ENCODE peak calls at places on chromosomes 6 and 20, in six cellular contexts. Z is progenitor cell of endocrine pancreas, V is IMR-90, L is PC-3, M is nephron progenitor cell, W is GM10248. B is an unnamed sample.

GRCh38 chr20:44830523-44830922 is 20.2 kb upstream of the RIMS4 start:
- DNase-seq in W (no peak), L (no peak), V (no peak), Z (no peak), M (no peak), B (no peak)

GRCh38 chr6:97630592-97630991 is 347.6 kb upstream of the MMS22L start:
- DNase-seq in Z (no peak), L (peak; percentile 6), W (no peak), V (peak; percentile 41), M (no peak), B (no peak)

GRCh38 chr6:78999737-79000136 is 78.3 kb downstream of the PHIP start:
- DNase-seq in L (no peak), V (peak; percentile 8), Z (no peak), M (no peak), W (no peak), B (no peak)

GRCh38 chr6:147116043-147116442 is 88.2 kb upstream of the STXBP5 start:
- DNase-seq in L (no peak), W (no peak), V (no peak), M (no peak), Z (no peak), B (no peak)

GRCh38 chr6:169428532-169428931 is 174.9 kb upstream of the THBS2 start:
- DNase-seq in W (no peak), M (no peak), L (no peak), Z (no peak), V (no peak), B (no peak)

GRCh38 chr20:50484271-50484976 is 25.8 kb upstream of the PTPN1 start:
- DNase-seq in V (no peak), M (no peak), W (no peak), L (no peak), Z (no peak), B (no peak)

GRCh38 chr6:169692516-169692915 is 9.3 kb downstream of the WDR27 start:
- DNase-seq in L (no peak), M (no peak), Z (no peak), V (no peak), W (no peak), B (no peak)

GRCh38 chr20:39563406-39563805 is 601.3 kb downstream of the DHX35 start:
- DNase-seq in L (no peak), M (no peak), Z (no peak), V (no peak), W (no peak), B (no peak)

GRCh38 chr20:46316984-46317684 is 8.8 kb upstream of the CDH22 start:
- DNase-seq in Z (no peak), L (no peak), V (no peak), W (no peak), M (no peak), B (no peak)

GRCh38 chr6:62652692-62653328 is 366.8 kb upstream of the KHDRBS2 start:
- DNase-seq in L (no peak), Z (no peak), V (peak; percentile 12), W (no peak), M (no peak), B (no peak)

GRCh38 chr20:46979603-46980241 is 85.1 kb downstream of the EYA2 start:
- DNase-seq in M (no peak), W (no peak), Z (no peak), V (no peak), L (no peak), B (no peak)

GRCh38 chr20:35008411-35009342 is 53.0 kb downstream of the MYH7B start:
- DNase-seq in Z (no peak), L (no peak), W (no peak), V (no peak), M (no peak), B (peak; percentile 55)

GRCh38 chr6:90086517-90086916 is 192.2 kb downstream of the GJA10 start:
- DNase-seq in V (peak; percentile 54), L (peak; percentile 90), W (no peak), Z (no peak), M (no peak), B (no peak)

GRCh38 chr6:90087103-90087833 is 193.0 kb downstream of the GJA10 start:
- DNase-seq in W (no peak), V (peak; percentile 64), L (peak; percentile 59), Z (no peak), M (no peak), B (no peak)

GRCh38 chr6:90082847-90083246 is 188.6 kb downstream of the GJA10 start:
- DNase-seq in Z (no peak), V (no peak), L (no peak), M (no peak), W (no peak), B (no peak)

GRCh38 chr6:90080876-90081464 is 186.7 kb downstream of the GJA10 start:
- DNase-seq in V (no peak), M (no peak), W (peak; percentile 22), L (no peak), Z (no peak), B (no peak)

DNA sequence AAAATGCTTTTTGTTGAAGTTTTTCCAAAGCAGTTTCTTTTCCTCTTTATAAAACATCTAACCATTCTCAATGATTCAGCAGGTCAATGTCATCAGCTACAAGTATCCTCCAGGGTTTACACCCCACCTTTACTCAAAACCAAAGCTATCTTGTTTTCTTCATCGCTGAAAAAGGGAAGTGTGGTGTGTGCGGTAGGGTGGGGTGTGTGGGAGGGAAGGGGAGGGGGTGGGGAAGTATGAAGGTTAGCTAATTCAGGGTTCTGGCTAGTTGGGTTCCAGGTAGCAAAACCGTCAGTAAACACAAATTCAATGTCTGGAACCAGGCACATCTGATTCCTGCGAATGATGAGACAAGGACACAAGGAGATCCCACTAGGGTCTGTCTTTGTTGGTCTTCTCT is 189.6 kb downstream of the GJA10 start:
- DNase-seq in M (no peak), V (no peak), L (no peak), W (peak; percentile 29), Z (no peak), B (no peak)
- TF ChIP-seq CTCF in M (no peak), V (no peak), L (no peak), W (no peak), Z (no peak), B (no peak)

DNA sequence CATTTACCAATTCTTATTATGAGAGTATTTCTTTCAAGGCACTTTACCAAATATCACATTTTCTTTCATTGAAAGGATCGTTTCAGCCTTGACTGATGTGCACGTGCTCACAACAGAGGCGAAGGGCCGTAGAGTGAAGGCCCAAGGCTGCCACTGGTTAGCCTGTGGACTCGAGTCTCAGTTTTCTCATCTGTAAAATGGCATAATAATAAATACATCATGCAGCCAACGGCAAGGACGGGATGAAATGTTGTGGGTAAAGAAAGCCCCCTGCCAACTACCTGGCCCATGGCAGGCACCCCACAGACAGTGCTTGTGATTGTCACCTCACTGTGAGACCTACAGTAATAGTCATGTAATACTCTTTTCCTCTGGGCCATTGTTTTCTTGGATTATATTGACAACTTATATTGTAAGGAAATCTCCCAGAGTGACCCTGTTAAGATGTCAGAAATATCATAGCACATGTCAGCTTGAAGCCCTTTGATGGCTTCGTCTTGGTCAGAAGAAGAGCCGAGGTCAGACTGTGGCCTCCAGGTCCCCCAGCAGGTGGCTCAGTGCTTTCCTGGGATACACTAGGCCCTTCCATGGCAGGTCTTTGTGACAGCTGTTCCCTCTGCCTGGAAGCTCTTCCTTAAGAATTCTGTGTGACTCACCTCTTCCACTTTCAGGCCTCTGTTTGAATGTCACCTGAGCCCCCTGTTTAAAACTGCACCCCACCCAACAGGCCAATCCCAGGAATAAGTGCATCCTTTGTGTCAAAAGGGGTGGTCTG is 36.3 kb downstream of the FAM50B start:
- DNase-seq in L (peak; percentile 69), W (no peak), V (no peak), Z (no peak), M (no peak), B (no peak)
- TF ChIP-seq CTCF in L (peak; percentile 78), W (no peak), V (no peak), Z (peak; percentile 49), M (no peak), B (peak; percentile 47)

GRCh38 chr6:108941867-108942266 is 93.6 kb downstream of the ARMC2 start:
- DNase-seq in Z (no peak), M (no peak), V (no peak), W (no peak), L (no peak), B (no peak)

GRCh38 chr6:108945686-108946158 is 97.5 kb downstream of the ARMC2 start:
- DNase-seq in Z (no peak), M (peak; percentile 17), V (no peak), L (no peak), W (no peak), B (no peak)

GRCh38 chr6:108944707-108945685 is 96.8 kb downstream of the ARMC2 start:
- DNase-seq in M (no peak), V (peak; percentile 93), W (no peak), L (no peak), Z (no peak), B (no peak)

GRCh38 chr6:108942556-108943492 is 94.6 kb downstream of the ARMC2 start:
- DNase-seq in L (no peak), Z (no peak), M (no peak), W (no peak), V (no peak), B (no peak)

GRCh38 chr6:108944058-108944457 is 95.8 kb downstream of the ARMC2 start:
- DNase-seq in L (no peak), M (no peak), V (no peak), W (no peak), Z (no peak), B (no peak)
- TF ChIP-seq CTCF in L (no peak), M (no peak), V (no peak), W (no peak), Z (no peak), B (no peak)

GRCh38 chr20:59004763-59005522 is 2.1 kb downstream of the CTSZ start:
- DNase-seq in V (no peak), W (peak; percentile 87), L (no peak), Z (no peak), M (no peak), B (no peak)

GRCh38 chr20:59005523-59006166 is 1.4 kb downstream of the CTSZ start:
- DNase-seq in L (no peak), Z (no peak), W (no peak), M (no peak), V (no peak), B (no peak)

GRCh38 chr20:59002874-59003399 is 4.1 kb downstream of the CTSZ start:
- DNase-seq in W (no peak), M (no peak), L (no peak), Z (no peak), V (no peak), B (no peak)

GRCh38 chr20:59003836-59004492 is 3.1 kb downstream of the CTSZ start:
- DNase-seq in M (no peak), W (no peak), L (no peak), V (no peak), Z (no peak), B (no peak)

GRCh38 chr20:59004493-59004762 is 2.6 kb downstream of the CTSZ start:
- DNase-seq in M (no peak), V (no peak), Z (no peak), L (no peak), W (no peak), B (no peak)
- TF ChIP-seq CTCF in M (no peak), V (no peak), Z (no peak), L (no peak), W (no peak), B (no peak)

B was measured in type B pancreatic cell.